ENCODE peak calls at places on chromosomes 6 and 20, in seven cellular contexts. G is IMR-90, D is neuronal stem cell, Q is H9, P is H1, X is mesendoderm, S is mesenchymal stem cell. C is an unnamed sample.

GRCh38 chr20:34824861-34825529 is 456 bp downstream of the NCOA6 start:
- DNase-seq in G (peak; percentile 28), D (peak; percentile 43), Q (peak; percentile 77), P (peak; percentile 87), X (peak; percentile 83), S (peak; percentile 59), C (peak; percentile 20)

GRCh38 chr6:15457121-15457646 is 205.6 kb downstream of the DTNBP1 start:
- DNase-seq in G (no peak), D (no peak), Q (no peak), P (no peak), X (no peak), S (no peak), C (no peak)

GRCh38 chr20:46590453-46590852 is 40.0 kb upstream of the OCSTAMP start:
- DNase-seq in G (no peak), D (no peak), Q (no peak), P (no peak), X (no peak), S (no peak), C (no peak)

GRCh38 chr20:64238115-64238825 is 17.3 kb upstream of the PCMTD2 start:
- DNase-seq in G (no peak), D (no peak), Q (no peak), P (no peak), X (no peak), S (no peak), C (no peak)

GRCh38 chr6:116557863-116558262 is 4.3 kb downstream of the CALHM4 start:
- DNase-seq in G (peak; percentile 98), D (no peak), Q (no peak), P (no peak), X (no peak), S (peak; percentile 82), C (no peak)

GRCh38 chr6:2713473-2714358 is 37.0 kb downstream of the MYLK4 start:
- DNase-seq in G (no peak), D (no peak), Q (no peak), P (no peak), X (peak; percentile 40), S (no peak), C (peak; percentile 81)

GRCh38 chr6:127186889-127187288 is 68.4 kb downstream of the RSPO3 start:
- DNase-seq in G (no peak), D (no peak), Q (peak; percentile 60), P (peak; percentile 89), X (peak; percentile 54), S (no peak), C (peak; percentile 11)

GRCh38 chr6:9554806-9555205 is 860.1 kb downstream of the TFAP2A start:
- DNase-seq in G (no peak), D (no peak), Q (no peak), P (no peak), X (no peak), S (peak; percentile 16), C (no peak)

GRCh38 chr20:61417221-61417941 is 165.3 kb downstream of the CDH4 start:
- DNase-seq in G (no peak), D (no peak), Q (no peak), P (no peak), X (no peak), S (no peak), C (no peak)

GRCh38 chr20:52082612-52083011 is 109.0 kb downstream of the ZFP64 start:
- DNase-seq in G (no peak), D (no peak), Q (no peak), P (no peak), X (no peak), S (no peak), C (no peak)

GRCh38 chr20:40657526-40657925 is 31.5 kb downstream of the MAFB start:
- DNase-seq in G (no peak), D (no peak), Q (no peak), P (no peak), X (no peak), S (no peak), C (no peak)

GRCh38 chr20:37898301-37899104 is 4.4 kb upstream of the VSTM2L start:
- DNase-seq in G (peak; percentile 3), D (no peak), Q (no peak), P (no peak), X (no peak), S (no peak), C (no peak)

GRCh38 chr6:156030053-156030452 is 574.4 kb upstream of the NOX3 start:
- DNase-seq in G (no peak), D (no peak), Q (no peak), P (no peak), X (no peak), S (no peak), C (no peak)
- H3K4ac ChIP-seq in G (no peak overlapping the region), D (no peak overlapping the region), Q (no peak overlapping the region), P (no peak overlapping the region), X (no peak overlapping the region), S (no peak overlapping the region), C (no peak overlapping the region)

GRCh38 chr6:1253816-1254215 is 58.1 kb upstream of the FOXQ1 start:
- DNase-seq in G (no peak), D (no peak), Q (no peak), P (no peak), X (no peak), S (no peak), C (no peak)

GRCh38 chr6:1247894-1248293 is 64.0 kb upstream of the FOXQ1 start:
- DNase-seq in G (no peak), D (no peak), Q (no peak), P (no peak), X (no peak), S (no peak), C (no peak)

GRCh38 chr6:1254326-1254725 is 57.6 kb upstream of the FOXQ1 start:
- DNase-seq in G (no peak), D (no peak), Q (no peak), P (no peak), X (no peak), S (no peak), C (no peak)

GRCh38 chr6:1250489-1251197 is 61.3 kb upstream of the FOXQ1 start:
- DNase-seq in G (no peak), D (no peak), Q (no peak), P (no peak), X (no peak), S (no peak), C (no peak)

DNA sequence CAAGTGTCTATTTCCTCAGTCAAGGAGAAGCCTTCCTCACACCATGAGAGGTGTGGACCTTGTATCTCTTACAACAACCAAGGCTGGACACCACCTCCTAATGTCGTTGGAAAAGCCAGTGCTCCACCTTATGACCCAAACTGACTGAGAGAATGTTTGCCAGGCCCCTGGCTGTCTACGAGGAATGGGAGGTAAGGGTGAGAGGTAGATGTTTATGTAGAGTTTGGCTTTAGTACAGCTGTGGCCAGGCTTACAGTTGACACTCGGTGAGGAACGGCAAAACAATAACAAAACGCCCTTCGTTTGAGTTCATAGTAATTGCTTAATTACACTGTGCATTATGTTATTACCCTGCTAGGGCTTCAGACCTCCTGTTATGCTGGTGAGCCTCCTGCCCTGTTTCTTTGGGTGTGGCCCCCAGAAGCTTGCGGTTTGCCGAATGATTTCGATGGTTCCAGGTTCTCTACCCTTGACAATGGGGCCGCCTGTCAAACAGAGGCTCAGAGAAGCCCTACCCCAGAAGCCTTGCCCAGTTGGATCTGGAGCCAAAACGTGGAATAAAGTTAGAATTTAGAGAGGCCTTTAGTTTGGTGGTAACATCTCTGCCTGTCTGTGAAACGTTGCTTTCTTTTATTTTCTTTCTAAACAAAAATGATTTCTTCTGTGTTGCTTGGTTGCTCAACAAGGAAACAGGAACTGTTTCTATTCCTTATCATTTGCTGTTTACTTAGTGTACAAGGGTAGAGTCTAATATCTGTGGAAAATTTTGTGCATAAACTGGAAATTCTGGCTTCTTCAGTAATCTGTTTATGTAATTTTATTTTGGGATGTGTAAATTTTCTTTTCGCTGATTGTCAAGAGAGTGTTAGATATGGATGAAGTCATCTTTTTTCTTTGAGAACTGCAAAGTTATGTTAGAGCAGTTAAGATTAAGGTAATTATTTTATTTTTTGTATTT is 60.4 kb upstream of the FOXQ1 start:
- DNase-seq in G (no peak), D (no peak), Q (no peak), P (no peak), X (no peak), S (peak; percentile 14), C (no peak)
- H3K4me2 ChIP-seq in G (no peak overlapping the region), D (no peak overlapping the region), Q (no peak overlapping the region), P (no peak overlapping the region), X (no peak overlapping the region), S (no peak overlapping the region), C (no peak overlapping the region)

DNA sequence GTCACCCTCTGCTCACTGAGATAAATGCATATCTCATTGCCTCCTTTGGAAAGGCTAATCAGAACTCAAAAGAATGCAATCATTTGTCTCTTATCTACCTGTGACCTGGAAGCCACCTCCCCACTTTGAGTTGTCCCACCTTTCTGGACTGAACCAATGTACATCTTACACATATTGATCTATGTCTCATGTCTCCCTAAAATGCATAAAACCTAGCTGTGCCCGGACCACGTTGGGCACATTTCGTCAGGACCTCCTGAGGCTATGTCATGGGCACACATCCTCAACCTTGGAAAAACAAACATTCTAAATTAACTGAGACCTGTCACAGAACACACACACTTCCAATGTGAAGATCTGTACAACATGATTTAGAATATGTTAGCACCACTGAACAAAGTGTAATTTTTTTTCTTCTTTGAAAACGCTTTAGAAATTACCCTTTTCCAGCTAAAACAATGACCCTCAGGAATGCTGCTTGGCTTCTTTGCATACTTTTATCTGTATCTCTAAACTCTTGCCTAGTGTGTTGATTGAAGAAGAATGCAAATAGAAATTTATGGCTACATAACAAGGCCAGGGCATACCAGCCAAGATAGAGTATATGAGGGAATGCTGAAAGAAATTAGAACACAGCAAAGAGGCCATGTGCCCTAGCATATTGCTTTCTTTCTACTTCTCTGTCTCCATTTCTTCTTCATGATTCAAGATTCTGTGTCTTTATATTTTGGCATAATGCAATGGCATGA is 84.6 kb upstream of the DST start:
- DNase-seq in G (no peak), D (no peak), Q (no peak), P (no peak), X (peak; percentile 88), S (no peak), C (peak; percentile 55)
- H3K4ac ChIP-seq in G (peak overlapping the region; percentile 77), D (no peak overlapping the region), Q (no peak overlapping the region), P (no peak overlapping the region), X (no peak overlapping the region), S (no peak overlapping the region), C (no peak overlapping the region)

DNA sequence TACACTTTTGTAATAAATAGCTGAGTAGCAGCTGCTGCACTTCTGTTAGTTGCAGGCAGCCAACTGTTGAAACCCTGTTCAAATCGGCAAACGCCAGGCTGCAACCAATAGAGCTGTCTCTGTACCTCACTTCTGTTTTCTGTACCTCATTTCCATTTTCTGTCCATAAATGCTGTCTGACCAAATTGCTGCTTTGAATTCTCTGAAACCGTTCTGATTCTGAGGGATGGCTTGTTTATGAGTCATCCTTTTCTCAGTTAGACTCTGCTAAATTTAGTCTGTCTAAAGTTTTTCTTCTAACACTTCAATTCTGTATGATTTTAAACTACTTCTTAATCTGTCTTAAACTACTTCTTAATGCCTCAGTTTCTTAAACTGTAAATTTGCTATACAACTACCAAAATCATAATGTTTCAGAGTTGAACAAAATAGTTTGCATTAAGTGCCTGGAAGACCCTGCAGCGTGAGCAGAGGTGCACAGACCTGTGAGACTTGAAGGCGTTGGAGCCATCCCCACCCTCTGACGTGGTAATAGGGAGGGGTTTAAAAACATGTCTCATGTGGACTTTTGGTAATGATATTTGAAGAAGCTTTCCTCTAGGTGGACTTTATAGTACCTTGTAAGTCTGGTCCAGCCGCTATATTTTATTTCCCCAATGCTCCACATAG is 9.6 kb downstream of the BTNL2 start:
- DNase-seq in G (no peak), D (no peak), Q (no peak), P (no peak), X (no peak), S (no peak), C (no peak)
- H3K4me2 ChIP-seq in G (no peak overlapping the region), D (no peak overlapping the region), Q (no peak overlapping the region), P (no peak overlapping the region), X (no peak overlapping the region), S (no peak overlapping the region), C (no peak overlapping the region)

C was measured in trophoblast cell.